ENCODE peak calls at places on chromosomes 12 and 14, in six cellular contexts. M is lower lobe of right lung; K is fibroblast of pulmonary artery; J is CD8-positive, alpha-beta T cell; C is mammary epithelial cell; G is transverse colon. N is an unnamed sample.

GRCh38 chr12:52969828-52970569 is 21.1 kb downstream of the KRT18 start:
- DNase-seq in M (no peak), K (no peak), J (no peak), C (no peak), G (peak), N (no peak)

GRCh38 chr14:43540948-43541347 is 966.1 kb downstream of the FSCB start:
- DNase-seq in M (no peak), K (no peak), J (no peak), C (no peak), G (no peak), N (no peak)

GRCh38 chr14:64727551-64728071 is 23.4 kb downstream of the PLEKHG3 start:
- DNase-seq in M (no peak), K (no peak), J (no peak), C (no peak), G (no peak), N (no peak)

GRCh38 chr12:119423285-119423684 is 88.8 kb downstream of the CCDC60 start:
- DNase-seq in M (no peak), K (no peak), J (no peak), C (no peak), G (no peak), N (no peak)

GRCh38 chr12:104351023-104351983 is 47.8 kb downstream of the EID3 start:
- DNase-seq in M (no peak), K (no peak), J (no peak), C (no peak), G (no peak), N (no peak)

GRCh38 chr12:23083267-23083666 is 458.3 kb downstream of the ETNK1 start:
- DNase-seq in M (no peak), K (peak), J (no peak), C (peak), G (no peak), N (peak)

GRCh38 chr12:6764011-6764828 is 1.9 kb upstream of the PTMS start:
- DNase-seq in M (peak), K (peak), J (peak), C (peak), G (peak), N (peak)

GRCh38 chr12:123142948-123143752 is 7.7 kb downstream of the PITPNM2 start:
- DNase-seq in M (peak), K (no peak), J (no peak), C (no peak), G (peak), N (peak)

GRCh38 chr14:95155044-95155443 is 2.3 kb downstream of the DICER1 start:
- DNase-seq in M (no peak), K (no peak), J (no peak), C (no peak), G (no peak), N (no peak)

GRCh38 chr14:89481167-89481566 is 64.1 kb upstream of the FOXN3 start:
- DNase-seq in M (no peak), K (no peak), J (no peak), C (no peak), G (no peak), N (no peak)

GRCh38 chr12:112686373-112686772 is 105.2 kb upstream of the RPH3A start:
- DNase-seq in M (no peak), K (peak), J (no peak), C (peak), G (no peak), N (no peak)

GRCh38 chr12:82461851-82462250 is 103.5 kb downstream of the METTL25 start:
- DNase-seq in M (no peak), K (peak), J (no peak), C (peak), G (no peak), N (no peak)

GRCh38 chr12:12582895-12583303 is 20.2 kb upstream of the DUSP16 start:
- DNase-seq in M (no peak), K (peak), J (no peak), C (peak), G (no peak), N (no peak)

GRCh38 chr12:46430340-46430948 is 57.9 kb upstream of the SLC38A2 start:
- DNase-seq in M (no peak), K (peak), J (no peak), C (peak), G (no peak), N (peak)

GRCh38 chr12:78559441-78559840 is 305.1 kb upstream of the SYT1 start:
- DNase-seq in M (no peak), K (no peak), J (no peak), C (no peak), G (no peak), N (peak)

GRCh38 chr12:913919-914718 is 35.4 kb downstream of the RAD52 start:
- DNase-seq in M (no peak), K (peak), J (no peak), C (peak), G (no peak), N (peak)

GRCh38 chr12:3717283-3717974 is 35.5 kb downstream of the CRACR2A start:
- DNase-seq in M (no peak), K (no peak), J (no peak), C (no peak), G (peak), N (no peak)

GRCh38 chr12:132145334-132145733 is 1.1 kb downstream of the NOC4L start:
- DNase-seq in M (no peak), K (no peak), J (no peak), C (no peak), G (no peak), N (no peak)

GRCh38 chr14:100663528-100664052 is 63.1 kb upstream of the DLK1 start:
- DNase-seq in M (no peak), K (no peak), J (no peak), C (no peak), G (no peak), N (no peak)

GRCh38 chr12:57215668-57216013 is 953 bp upstream of the NXPH4 start:
- DNase-seq in M (no peak), K (no peak), J (no peak), C (peak), G (no peak), N (no peak)

GRCh38 chr14:68569970-68570409 is 222.9 kb downstream of the ZFP36L1 start:
- DNase-seq in M (no peak), K (no peak), J (no peak), C (no peak), G (no peak), N (no peak)

GRCh38 chr12:68260153-68260552 is 6.7 kb upstream of the IL22 start:
- DNase-seq in M (no peak), K (no peak), J (no peak), C (no peak), G (no peak), N (no peak)

GRCh38 chr12:47686645-47687240 is 19.1 kb downstream of the RPAP3 start:
- DNase-seq in M (no peak), K (peak), J (no peak), C (peak), G (no peak), N (peak)

GRCh38 chr12:116164263-116164817 is 113.2 kb downstream of the MED13L start:
- DNase-seq in M (no peak), K (no peak), J (no peak), C (no peak), G (no peak), N (peak)

GRCh38 chr14:68397371-68397779 is 395.5 kb downstream of the ZFP36L1 start:
- DNase-seq in M (peak), K (no peak), J (no peak), C (no peak), G (peak), N (no peak)

GRCh38 chr14:55438066-55438683 is 2.2 kb downstream of the TBPL2 start:
- DNase-seq in M (no peak), K (peak), J (no peak), C (peak), G (no peak), N (peak)
- TF ChIP-seq CTCF in M (peak), K (peak), J (no peak), C (peak), G (peak), N (peak)

GRCh38 chr14:75333523-75334190 is 55.0 kb downstream of the FOS start:
- DNase-seq in M (peak), K (no peak), J (no peak), C (no peak), G (no peak), N (no peak)
- H3K4me3 ChIP-seq in M (peak), K (no peak), J (peak), C (no peak), G (no peak), N (no peak)

DNA sequence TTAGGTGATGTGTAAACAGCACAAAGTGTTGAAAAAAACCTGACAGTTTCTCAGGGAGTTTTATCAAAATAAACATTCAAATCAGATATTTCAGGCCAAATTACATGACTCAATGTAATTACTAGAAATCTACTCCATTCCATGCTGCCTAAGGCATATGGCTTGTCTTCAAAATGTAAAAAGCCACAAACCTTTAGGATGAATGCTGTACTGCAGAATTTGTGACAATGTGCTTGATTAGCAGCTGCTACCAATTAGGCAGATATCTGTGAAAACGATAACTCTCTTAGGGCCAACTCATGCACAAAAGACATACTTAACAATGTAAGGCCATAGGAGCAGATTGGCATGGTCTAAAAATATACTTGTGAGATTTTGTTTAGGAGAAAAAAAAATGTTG is 267.0 kb downstream of the DACT1 start:
- DNase-seq in M (no peak), K (no peak), J (no peak), C (no peak), G (no peak), N (no peak)
- TF ChIP-seq CTCF in M (no peak), K (no peak), J (no peak), C (no peak), G (no peak), N (no peak)

DNA sequence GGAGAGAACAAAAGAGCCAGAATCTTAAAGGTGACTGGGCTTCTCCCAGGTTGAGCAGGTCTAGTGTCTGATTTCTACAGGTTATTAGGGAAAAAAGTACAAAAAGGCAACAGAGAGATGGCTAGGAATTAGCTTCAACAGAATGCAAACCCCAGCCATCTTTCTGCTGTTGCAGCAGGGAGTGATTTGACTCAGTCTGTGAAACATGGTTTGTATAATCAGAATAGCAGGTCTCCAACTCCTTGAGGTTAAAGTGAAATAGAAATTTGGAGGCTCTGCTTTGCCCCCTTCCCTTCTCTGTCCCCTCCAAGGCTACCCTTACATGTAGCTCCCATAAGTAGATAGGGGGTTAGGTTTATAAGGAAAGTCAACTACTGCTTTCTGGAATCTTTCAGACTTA is 105.8 kb downstream of the AKAP6 start:
- DNase-seq in M (no peak), K (no peak), J (no peak), C (no peak), G (no peak), N (no peak)
- H3K4me3 ChIP-seq in M (no peak), K (no peak), J (no peak), C (no peak), G (no peak), N (no peak)

N was measured in astrocyte of the spinal cord.